ENCODE peak calls at places on chromosome 10, in seven cellular contexts. J is tibial artery, I is MCF 10A, W is left ventricle myocardium inferior, Z is colonic mucosa, U is IMR-90, B is GM23338. E is an unnamed sample.

GRCh38 chr10:17643339-17643754 is 604 bp upstream of the STAM start:
- DNase-seq in B (peak), I (peak), W (peak), U (peak), Z (no peak), J (peak), E (no peak)

GRCh38 chr10:95353123-95353522 is 62.3 kb upstream of the PDLIM1 start:
- DNase-seq in I (no peak), W (no peak), Z (no peak), U (no peak), J (no peak), B (no peak), E (no peak)

GRCh38 chr10:73522263-73522662 is 26.4 kb upstream of the PPP3CB start:
- DNase-seq in J (no peak), B (no peak), Z (no peak), W (no peak), U (peak), I (no peak), E (no peak)

GRCh38 chr10:22340362-22341189 is 4.7 kb upstream of the SPAG6 start:
- DNase-seq in Z (peak), B (peak), U (peak), W (peak), I (peak), J (peak), E (no peak)

GRCh38 chr10:128851726-128852125 is 615.3 kb upstream of the MGMT start:
- DNase-seq in W (no peak), B (no peak), U (no peak), I (no peak), Z (no peak), J (no peak), E (no peak)

GRCh38 chr10:29324220-29324831 is 35.5 kb downstream of the LYZL1 start:
- DNase-seq in I (no peak), U (peak), W (no peak), J (no peak), Z (no peak), B (no peak), E (no peak)

GRCh38 chr10:29517352-29517923 is 117.3 kb downstream of the SVIL start:
- DNase-seq in U (peak), Z (peak), J (no peak), B (peak), I (peak), W (no peak), E (peak)

GRCh38 chr10:122204691-122205489 is 66.2 kb upstream of the BTBD16 start:
- DNase-seq in I (no peak), Z (no peak), U (no peak), J (no peak), W (no peak), B (no peak), E (no peak)

GRCh38 chr10:119203006-119203405 is 4.4 kb upstream of the GRK5 start:
- DNase-seq in I (no peak), B (no peak), U (peak), J (no peak), W (no peak), Z (no peak), E (no peak)

GRCh38 chr10:122703483-122704448 is 4.1 kb upstream of the C10orf120 start:
- DNase-seq in W (peak), U (peak), I (peak), Z (peak), B (peak), J (no peak), E (peak)

GRCh38 chr10:112307631-112308502 is 24.7 kb downstream of the TECTB start:
- DNase-seq in I (peak), W (no peak), J (no peak), Z (peak), B (peak), U (peak), E (peak)

GRCh38 chr10:59844436-59844835 is 61.9 kb downstream of the CCDC6 start:
- DNase-seq in U (no peak), I (no peak), W (no peak), Z (no peak), B (no peak), J (no peak), E (no peak)

GRCh38 chr10:16770646-16771045 is 46.6 kb downstream of the RSU1 start:
- DNase-seq in U (no peak), W (no peak), J (no peak), Z (no peak), I (no peak), B (no peak), E (no peak)

GRCh38 chr10:974785-975074 is 13.5 kb upstream of the GTPBP4 start:
- DNase-seq in J (no peak), B (no peak), W (no peak), U (no peak), Z (no peak), I (no peak), E (no peak)

GRCh38 chr10:22218448-22218847 is 633 bp upstream of the EBLN1 start:
- DNase-seq in I (no peak), U (no peak), Z (no peak), B (peak), J (no peak), W (no peak), E (no peak)

GRCh38 chr10:14953452-14954000 is 370 bp downstream of the DCLRE1C start:
- DNase-seq in Z (peak), J (no peak), W (peak), B (peak), U (peak), I (no peak), E (no peak)

GRCh38 chr10:112958275-112958995 is 8.4 kb downstream of the TCF7L2 start:
- DNase-seq in J (no peak), B (peak), I (peak), Z (no peak), W (no peak), U (peak), E (no peak)

GRCh38 chr10:67476201-67476600 is 219.8 kb downstream of the CTNNA3 start:
- DNase-seq in U (no peak), J (no peak), W (no peak), B (peak), Z (no peak), I (no peak), E (no peak)
- TF ChIP-seq CTCF in U (no peak), J (no peak), W (no peak), B (peak), Z (no peak), I (no peak), E (no peak)

GRCh38 chr10:116521424-116522305 is 24.1 kb upstream of the PNLIP start:
- DNase-seq in I (peak), W (no peak), B (peak), Z (peak), U (peak), J (no peak), E (no peak)
- TF ChIP-seq CTCF in I (peak), W (peak), B (peak), Z (peak), U (peak), J (peak), E (peak)

GRCh38 chr10:86937502-86938154 is 19.8 kb downstream of the MMRN2 start:
- DNase-seq in I (no peak), Z (peak), W (no peak), B (no peak), J (no peak), U (no peak), E (no peak)
- TF ChIP-seq CTCF in I (no peak), Z (no peak), W (no peak), B (no peak), J (no peak), U (no peak), E (no peak)

DNA sequence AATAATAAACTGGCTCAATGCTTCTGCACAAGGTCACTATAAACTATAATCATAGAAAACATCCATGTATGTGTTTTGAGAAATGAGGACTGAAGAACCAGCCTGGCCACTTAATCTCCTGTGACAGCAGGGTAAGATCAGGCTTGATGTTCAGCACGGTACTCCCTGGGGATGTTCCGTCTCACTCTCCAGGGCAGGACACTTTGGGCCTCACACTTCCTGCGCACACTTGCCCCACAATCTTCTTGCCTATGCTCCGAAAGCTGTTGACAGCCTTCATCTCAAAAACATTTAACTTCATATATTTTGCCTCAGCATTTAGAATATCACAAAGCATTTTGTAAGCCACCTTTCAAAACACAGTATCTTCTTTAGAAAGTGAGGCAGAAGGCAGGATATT is 92.7 kb downstream of the PARD3 start:
- DNase-seq in J (no peak), W (no peak), U (no peak), Z (no peak), I (no peak), B (no peak), E (peak)
- TF ChIP-seq CTCF in J (no peak), W (no peak), U (no peak), Z (no peak), I (no peak), B (no peak), E (no peak)

GRCh38 chr10:102670065-102670400 is 25.8 kb downstream of the TRIM8 start:
- DNase-seq in B (no peak), W (no peak), J (no peak), I (no peak), U (no peak), Z (no peak), E (no peak)

GRCh38 chr10:102672822-102673200 is 28.5 kb downstream of the TRIM8 start:
- DNase-seq in I (no peak), W (no peak), J (peak), Z (no peak), B (no peak), U (no peak), E (no peak)

GRCh38 chr10:102670871-102671434 is 26.7 kb downstream of the TRIM8 start:
- DNase-seq in J (peak), I (no peak), Z (no peak), B (peak), W (no peak), U (no peak), E (no peak)

GRCh38 chr10:102668312-102669110 is 24.2 kb downstream of the TRIM8 start:
- DNase-seq in J (no peak), I (no peak), B (no peak), Z (no peak), W (no peak), U (no peak), E (no peak)

GRCh38 chr10:102669206-102670064 is 25.2 kb downstream of the TRIM8 start:
- DNase-seq in B (peak), W (peak), Z (no peak), I (peak), U (peak), J (peak), E (no peak)
- TF ChIP-seq CTCF in B (peak), W (peak), Z (no peak), I (peak), U (peak), J (peak), E (peak)

GRCh38 chr10:88987243-88987726 is 3.3 kb upstream of the FAS start:
- DNase-seq in I (no peak), U (no peak), B (no peak), W (no peak), J (no peak), Z (no peak), E (no peak)
- TF ChIP-seq CTCF in I (no peak), U (no peak), B (no peak), W (no peak), J (no peak), Z (no peak), E (no peak)

GRCh38 chr10:69323622-69324021 is 45.3 kb downstream of the HK1 start:
- DNase-seq in U (no peak), B (no peak), Z (no peak), I (no peak), W (no peak), J (no peak), E (no peak)

GRCh38 chr10:69321037-69321715 is 42.9 kb downstream of the HK1 start:
- DNase-seq in I (no peak), B (no peak), J (no peak), Z (no peak), U (no peak), W (no peak), E (no peak)

GRCh38 chr10:69320521-69320920 is 42.2 kb downstream of the HK1 start:
- DNase-seq in B (no peak), I (no peak), Z (no peak), J (no peak), W (no peak), U (no peak), E (no peak)

GRCh38 chr10:69319911-69320316 is 41.6 kb downstream of the HK1 start:
- DNase-seq in I (no peak), W (no peak), Z (no peak), J (no peak), U (no peak), B (no peak), E (no peak)

GRCh38 chr10:69321865-69322264 is 43.6 kb downstream of the HK1 start:
- DNase-seq in Z (no peak), W (no peak), J (no peak), I (no peak), B (no peak), U (peak), E (no peak)
- TF ChIP-seq CTCF in Z (no peak), W (no peak), J (no peak), I (no peak), B (no peak), U (no peak), E (no peak)

DNA sequence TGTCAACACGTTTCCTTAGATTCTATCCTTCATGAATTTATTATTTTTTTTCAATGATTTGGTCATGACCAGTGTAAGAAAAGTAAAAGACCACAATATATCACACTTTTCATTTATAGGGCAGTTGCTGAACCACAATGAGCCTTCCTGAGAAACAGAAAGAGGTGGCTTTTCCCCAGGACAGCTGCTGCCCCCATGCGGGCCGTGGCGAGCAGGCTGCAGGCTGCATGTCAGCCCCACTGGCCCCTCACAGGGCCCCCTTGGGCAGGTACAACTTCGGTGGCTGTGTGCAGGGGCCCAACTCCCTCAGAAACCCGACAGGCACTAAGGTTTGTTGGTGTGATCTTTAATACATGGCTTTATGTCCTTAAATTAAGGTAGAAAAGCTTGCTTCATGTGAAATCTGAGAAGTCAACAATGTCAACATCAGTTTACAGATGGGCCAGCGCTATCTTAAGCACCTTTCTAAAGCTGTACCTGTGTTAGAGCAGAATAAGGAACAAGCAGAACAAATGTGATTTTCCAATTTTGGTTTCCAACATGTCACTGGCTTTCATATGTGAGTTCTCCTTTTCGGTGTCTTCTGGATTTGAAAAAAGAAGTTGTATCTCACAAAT is 10.6 kb downstream of the BEND7 start:
- DNase-seq in I (no peak), J (no peak), W (no peak), Z (no peak), B (peak), U (peak), E (no peak)
- TF ChIP-seq CTCF in I (no peak), J (no peak), W (peak), Z (no peak), B (peak), U (peak), E (no peak)